ENCODE peak calls at places on chromosome 4, in nine cellular contexts. P is pancreas, F is tibial artery, J is HT1080, N is NCI-H1105, S is HS-5, H is IMR-90, O is colonic mucosa, V is iris pigment epithelial cell. G is an unnamed sample.

GRCh38 chr4:104879367-104879766 is 267.3 kb upstream of the TET2 start:
- DNase-seq in H (no peak), F (no peak), N (no peak), V (no peak), J (no peak), S (no peak), O (no peak), P (no peak), G (no peak)

GRCh38 chr4:95085118-95085833 is 327.5 kb downstream of the BMPR1B start:
- DNase-seq in V (no peak), S (no peak), P (no peak), J (no peak), N (no peak), O (no peak), H (no peak), F (no peak), G (no peak)

GRCh38 chr4:74109894-74110605 is 11.1 kb upstream of the CXCL2 start:
- DNase-seq in F (no peak), J (peak), H (peak), S (peak), P (no peak), O (no peak), N (no peak), V (peak), G (no peak)

GRCh38 chr4:173656898-173657297 is 126.9 kb upstream of the HAND2 start:
- DNase-seq in S (no peak), J (no peak), N (no peak), F (no peak), O (no peak), P (no peak), H (no peak), V (no peak), G (no peak)

GRCh38 chr4:141058739-141059507 is 74.3 kb downstream of the RNF150 start:
- DNase-seq in O (no peak), S (peak), P (no peak), N (no peak), H (peak), F (no peak), V (peak), J (no peak), G (no peak)

GRCh38 chr4:96145671-96146070 is 305.8 kb downstream of the PDHA2 start:
- DNase-seq in V (peak), H (no peak), P (no peak), J (peak), S (no peak), O (no peak), F (no peak), N (no peak), G (no peak)

GRCh38 chr4:146957252-146957651 is 11.6 kb upstream of the TTC29 start:
- DNase-seq in H (peak), O (no peak), F (no peak), P (no peak), S (peak), N (no peak), J (peak), V (peak), G (no peak)

GRCh38 chr4:79181190-79181589 is 144.7 kb downstream of the NAA11 start:
- DNase-seq in P (no peak), V (no peak), H (no peak), J (peak), S (no peak), N (no peak), F (no peak), O (no peak), G (no peak)

GRCh38 chr4:1058997-1059665 is 47.7 kb downstream of the FGFRL1 start:
- DNase-seq in S (no peak), O (no peak), V (no peak), H (no peak), P (no peak), F (no peak), J (no peak), N (no peak), G (no peak)

GRCh38 chr4:105544517-105544916 is 7.9 kb upstream of the ARHGEF38 start:
- DNase-seq in P (no peak), S (no peak), F (no peak), H (no peak), O (no peak), V (no peak), N (no peak), J (peak), G (no peak)

GRCh38 chr4:10832989-10833635 is 148.5 kb upstream of the CLNK start:
- DNase-seq in N (peak), O (no peak), F (no peak), H (no peak), V (no peak), P (no peak), S (no peak), J (no peak), G (no peak)

GRCh38 chr4:107035711-107036601 is at the start of gene DKK2:
- DNase-seq in F (peak), V (peak), S (no peak), N (no peak), P (peak), H (peak), J (peak), O (no peak), G (peak)

G was measured in ureter.